ENCODE peak calls at places on chromosomes 2 and 18, in seven cellular contexts. E is pancreas; D is skeletal muscle cell; P is Jurkat, Clone E6-1; Z is BJ; A is HL-60; O is fibroblast of pulmonary artery. V is an unnamed sample.

GRCh38 chr2:98909381-98910211 is 26.4 kb downstream of the CRACDL start:
- DNase-seq in A (peak), D (peak), O (peak), Z (peak), E (peak), P (no peak), V (no peak)

GRCh38 chr2:157181234-157181633 is 76.3 kb upstream of the GALNT5 start:
- DNase-seq in P (no peak), E (no peak), A (no peak), Z (no peak), D (no peak), O (peak), V (no peak)

GRCh38 chr2:34012728-34013302 is 413.7 kb upstream of the FAM98A start:
- DNase-seq in D (peak), O (peak), P (peak), Z (no peak), E (peak), A (peak), V (no peak)

GRCh38 chr2:111145103-111145760 is 24.5 kb downstream of the BCL2L11 start:
- DNase-seq in O (no peak), D (no peak), Z (no peak), P (no peak), A (no peak), E (no peak), V (no peak)

GRCh38 chr2:26245231-26245732 is 543 bp downstream of the HADHB start:
- DNase-seq in P (peak), E (peak), A (peak), Z (no peak), D (no peak), O (peak), V (peak)

GRCh38 chr2:148719941-148720436 is 75.4 kb downstream of the EPC2 start:
- DNase-seq in E (no peak), O (no peak), A (no peak), P (no peak), D (no peak), Z (no peak), V (no peak)

GRCh38 chr2:161049571-161049970 is 110.7 kb upstream of the TANK start:
- DNase-seq in Z (no peak), A (no peak), O (no peak), D (no peak), P (no peak), E (no peak), V (no peak)

GRCh38 chr2:232634319-232635150 is 1.1 kb downstream of the EFHD1 start:
- DNase-seq in D (no peak), E (no peak), P (no peak), Z (peak), O (no peak), A (no peak), V (no peak)

GRCh38 chr2:157898591-157898996 is 22.5 kb upstream of the ACVR1 start:
- DNase-seq in A (no peak), O (peak), D (peak), P (no peak), Z (peak), E (no peak), V (peak)

GRCh38 chr2:64283641-64284371 is 139.6 kb upstream of the PELI1 start:
- DNase-seq in P (peak), E (no peak), Z (no peak), D (no peak), A (no peak), O (no peak), V (peak)

GRCh38 chr2:241069821-241070281 is 32.2 kb downstream of the MTERF4 start:
- DNase-seq in D (no peak), Z (no peak), P (no peak), A (no peak), E (peak), O (no peak), V (no peak)

GRCh38 chr2:128366746-128367511 is 48.3 kb upstream of the HS6ST1 start:
- DNase-seq in O (no peak), Z (no peak), D (no peak), P (no peak), E (peak), A (no peak), V (no peak)

GRCh38 chr2:239581352-239581901 is 180.6 kb upstream of the HDAC4 start:
- DNase-seq in A (no peak), P (no peak), E (peak), O (no peak), D (no peak), Z (no peak), V (no peak)

GRCh38 chr18:23641143-23641720 is 21.5 kb downstream of the ANKRD29 start:
- DNase-seq in A (no peak), P (no peak), O (no peak), D (no peak), Z (no peak), E (no peak), V (no peak)

GRCh38 chr2:100283724-100284501 is 38.4 kb downstream of the LONRF2 start:
- DNase-seq in O (no peak), Z (no peak), D (no peak), E (no peak), A (no peak), P (no peak), V (peak)

GRCh38 chr2:165560377-165560988 is 91.0 kb downstream of the CSRNP3 start:
- DNase-seq in P (no peak), E (no peak), A (no peak), Z (no peak), D (no peak), O (no peak), V (no peak)

GRCh38 chr2:221673248-221673647 is 101.1 kb upstream of the EPHA4 start:
- DNase-seq in Z (no peak), O (no peak), E (no peak), D (no peak), P (no peak), A (no peak), V (no peak)

GRCh38 chr18:6088432-6088831 is 193.1 kb upstream of the TMEM200C start:
- DNase-seq in O (no peak), Z (no peak), P (no peak), E (no peak), D (no peak), A (no peak), V (no peak)

GRCh38 chr2:43455735-43456642 is 139.8 kb downstream of the THADA start:
- DNase-seq in A (no peak), Z (no peak), E (no peak), D (peak), P (no peak), O (peak), V (no peak)

GRCh38 chr18:31487251-31488015 is 10.5 kb upstream of the DSG2 start:
- DNase-seq in P (no peak), A (no peak), Z (peak), E (no peak), D (peak), O (peak), V (no peak)

DNA sequence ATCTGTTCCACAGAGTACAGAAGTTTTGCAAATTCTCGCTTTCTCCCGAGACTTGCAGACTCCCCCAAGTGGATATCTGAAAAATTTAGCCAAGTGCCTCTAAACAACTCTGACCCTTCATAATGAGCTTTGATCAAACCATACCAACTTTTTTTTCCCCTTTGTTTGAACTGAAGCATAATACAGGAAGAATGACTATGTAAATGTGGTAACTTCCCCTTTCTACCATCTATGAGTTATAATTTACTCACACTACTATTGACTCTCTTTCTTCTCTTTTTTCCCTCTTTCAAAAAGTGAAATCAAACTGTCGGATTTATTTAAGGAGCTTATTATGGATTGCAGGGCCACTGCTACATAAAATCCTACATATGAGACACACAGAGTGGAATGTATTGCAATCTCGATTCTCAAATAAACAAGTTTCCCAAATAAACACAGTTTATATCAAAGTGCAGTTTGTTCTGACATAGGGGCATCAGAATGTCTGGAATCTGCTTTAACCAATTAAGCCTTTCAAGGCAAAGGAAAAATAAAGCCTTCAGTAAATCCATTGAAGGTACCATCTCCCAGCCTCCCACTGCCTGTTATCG is 1.4 kb upstream of the ZNF804A start:
- DNase-seq in P (no peak), E (no peak), A (peak), Z (peak), O (peak), D (peak), V (no peak)
- H3K4me3 ChIP-seq in P (no peak), E (peak), A (peak), Z (peak), O (peak), D (peak), V (no peak)

DNA sequence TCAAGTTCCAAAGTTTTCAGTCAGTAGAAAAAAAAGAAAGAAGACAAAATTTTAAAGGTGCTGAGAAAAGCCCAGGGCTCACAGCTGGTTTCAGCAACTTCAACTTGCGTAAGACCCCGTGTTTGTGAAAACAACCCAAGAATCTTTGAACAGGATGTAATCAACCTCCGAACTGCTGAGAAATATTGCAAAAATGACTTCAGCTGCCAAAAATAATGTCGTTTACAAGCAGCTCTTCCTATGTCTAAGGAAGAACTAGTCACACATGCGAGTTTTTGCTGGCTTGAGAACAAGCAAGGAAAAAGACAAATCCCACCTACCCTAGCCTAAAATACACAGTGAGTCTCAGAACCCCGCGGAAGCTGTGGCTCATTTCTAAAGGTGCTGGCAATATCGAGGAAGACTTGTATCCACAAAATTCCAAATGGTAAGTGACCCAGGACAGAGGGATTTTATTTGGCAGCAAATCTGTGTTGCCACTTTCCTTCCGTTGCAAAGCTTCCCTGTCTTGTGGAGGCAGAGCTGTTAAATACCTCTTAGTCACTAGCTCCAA is 59.8 kb upstream of the SLC8A1 start:
- DNase-seq in P (no peak), O (peak), E (no peak), Z (peak), D (peak), A (peak), V (no peak)
- H3K4me3 ChIP-seq in P (no peak), O (peak), E (no peak), Z (peak), D (peak), A (peak), V (no peak)

GRCh38 chr18:69308620-69309019 is 92.1 kb upstream of the DOK6 start:
- DNase-seq in D (no peak), P (no peak), Z (no peak), E (no peak), A (no peak), O (no peak), V (no peak)
- H3K4me3 ChIP-seq in D (no peak), P (no peak), Z (no peak), E (no peak), A (no peak), O (no peak), V (no peak)

GRCh38 chr2:144447535-144447934 is 72.4 kb downstream of the ZEB2 start:
- DNase-seq in Z (no peak), E (no peak), D (no peak), O (no peak), A (no peak), P (no peak), V (no peak)

GRCh38 chr2:144449028-144449406 is 70.9 kb downstream of the ZEB2 start:
- DNase-seq in E (no peak), P (no peak), A (no peak), Z (no peak), D (no peak), O (no peak), V (peak)

GRCh38 chr2:144446136-144446535 is 73.8 kb downstream of the ZEB2 start:
- DNase-seq in D (no peak), Z (no peak), P (no peak), O (no peak), E (no peak), A (no peak), V (no peak)

GRCh38 chr2:144451443-144451842 is 68.5 kb downstream of the ZEB2 start:
- DNase-seq in Z (no peak), A (no peak), D (no peak), O (no peak), E (no peak), P (no peak), V (no peak)

DNA sequence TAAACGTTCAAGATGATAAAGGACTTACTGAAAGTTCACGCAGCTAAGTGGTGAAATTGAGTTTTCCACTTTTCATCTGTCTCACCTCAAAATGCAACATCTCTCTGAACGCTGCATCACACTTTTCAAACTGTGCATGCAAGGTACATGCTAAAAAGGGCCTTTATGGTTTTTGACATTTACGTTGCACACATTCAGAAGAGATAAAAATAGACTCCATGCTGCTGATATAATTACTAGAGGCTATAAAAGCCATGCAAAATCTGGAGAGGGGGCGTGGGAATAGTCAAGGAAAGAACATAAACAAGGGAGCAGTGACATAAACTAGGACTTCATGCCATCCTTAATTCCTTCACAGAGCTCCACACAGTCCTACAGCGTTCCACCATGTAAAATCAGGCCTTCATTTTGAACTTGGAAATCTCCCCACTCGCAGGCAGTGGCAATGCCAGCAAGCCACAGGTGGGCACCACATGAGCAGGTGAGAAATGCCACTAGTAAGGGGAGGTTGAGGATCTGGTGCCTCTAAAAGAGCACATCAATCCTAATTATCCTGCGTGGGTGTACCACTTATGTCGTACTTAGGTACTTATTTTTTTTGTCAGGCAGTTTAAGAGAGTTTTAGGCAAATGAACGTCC is 71.4 kb downstream of the ZEB2 start:
- DNase-seq in Z (no peak), O (no peak), A (no peak), P (no peak), E (no peak), D (no peak), V (no peak)
- H3K4me3 ChIP-seq in Z (no peak), O (no peak), A (no peak), P (no peak), E (no peak), D (no peak), V (peak)